ENCODE peak calls at places on chromosome 13, in four cellular contexts. One of them, this sample, is unnamed.
A peak's percentile ranks its signal among the peaks of the same experiment; 100 is the strongest.

GRCh38 chr13:30196025-30196424 is 111.3 kb downstream of the KATNAL1 start:
- DNase-seq in activated T-cell treated with anti-CD3 and anti-CD28 coated beads for 1 hour: no peak
- DNase-seq in NCI-H510A treated with DMSO at 0.1 percent for 48 hours: peak; percentile 45
- DNase-seq in DMS79: peak; percentile 7
- DNase-seq in this sample: no peak

GRCh38 chr13:114230117-114230516 is 4.6 kb upstream of the CDC16 start:
- DNase-seq in activated T-cell treated with anti-CD3 and anti-CD28 coated beads for 1 hour: no peak
- DNase-seq in NCI-H510A treated with DMSO at 0.1 percent for 48 hours: no peak
- DNase-seq in DMS79: no peak
- DNase-seq in this sample: no peak

GRCh38 chr13:21800847-21801616 is 130.2 kb downstream of the FGF9 start:
- DNase-seq in activated T-cell treated with anti-CD3 and anti-CD28 coated beads for 1 hour: no peak
- DNase-seq in DMS79: no peak
- DNase-seq in NCI-H510A treated with DMSO at 0.1 percent for 48 hours: peak; percentile 12
- DNase-seq in this sample: no peak

GRCh38 chr13:30186644-30187431 is 120.5 kb downstream of the KATNAL1 start:
- DNase-seq in DMS79: peak; percentile 80
- DNase-seq in activated T-cell treated with anti-CD3 and anti-CD28 coated beads for 1 hour: no peak
- DNase-seq in NCI-H510A treated with DMSO at 0.1 percent for 48 hours: peak; percentile 28
- DNase-seq in this sample: no peak

GRCh38 chr13:73372691-73373627 is 314.2 kb downstream of the KLF5 start:
- DNase-seq in NCI-H510A treated with DMSO at 0.1 percent for 48 hours: no peak
- DNase-seq in DMS79: no peak
- DNase-seq in activated T-cell treated with anti-CD3 and anti-CD28 coated beads for 1 hour: no peak
- DNase-seq in this sample: no peak

GRCh38 chr13:106561551-106562170 is 6.3 kb downstream of the ARGLU1 start:
- DNase-seq in NCI-H510A treated with DMSO at 0.1 percent for 48 hours: no peak
- DNase-seq in activated T-cell treated with anti-CD3 and anti-CD28 coated beads for 1 hour: no peak
- DNase-seq in DMS79: no peak
- DNase-seq in this sample: no peak

GRCh38 chr13:51955841-51956603 is 55.2 kb downstream of the ATP7B start:
- DNase-seq in activated T-cell treated with anti-CD3 and anti-CD28 coated beads for 1 hour: no peak
- DNase-seq in DMS79: no peak
- DNase-seq in NCI-H510A treated with DMSO at 0.1 percent for 48 hours: no peak
- DNase-seq in this sample: no peak

GRCh38 chr13:95463516-95463915 is 89.0 kb upstream of the CLDN10 start:
- DNase-seq in DMS79: no peak
- DNase-seq in activated T-cell treated with anti-CD3 and anti-CD28 coated beads for 1 hour: no peak
- DNase-seq in NCI-H510A treated with DMSO at 0.1 percent for 48 hours: no peak
- DNase-seq in this sample: no peak

GRCh38 chr13:79560954-79561353 is 80.0 kb downstream of the NDFIP2 start:
- DNase-seq in DMS79: no peak
- DNase-seq in activated T-cell treated with anti-CD3 and anti-CD28 coated beads for 1 hour: no peak
- DNase-seq in NCI-H510A treated with DMSO at 0.1 percent for 48 hours: no peak
- DNase-seq in this sample: no peak

GRCh38 chr13:63184693-63185092 is 1769.0 kb upstream of the PCDH20 start:
- DNase-seq in NCI-H510A treated with DMSO at 0.1 percent for 48 hours: no peak
- DNase-seq in DMS79: no peak
- DNase-seq in activated T-cell treated with anti-CD3 and anti-CD28 coated beads for 1 hour: no peak
- DNase-seq in this sample: no peak

This sample was measured in CD8-positive, alpha-beta T cell.